ENCODE peak calls at places on chromosomes 3 and 15, in six cellular contexts. O is CD4-positive, alpha-beta memory T cell; X is aorta; B is Panc1; Y is sigmoid colon; A is PC-3. T is an unnamed sample.

GRCh38 chr15:78065284-78065872 is 12.1 kb downstream of the TBC1D2B start:
- DNase-seq in B (no peak), Y (peak), X (no peak), A (peak), O (no peak), T (peak)

GRCh38 chr15:38883987-38884386 is 319.4 kb upstream of the RASGRP1 start:
- DNase-seq in Y (no peak), A (no peak), B (no peak), X (no peak), O (no peak), T (no peak)

GRCh38 chr3:60101628-60102027 is 1051.8 kb upstream of the CFAP20DC start:
- DNase-seq in X (no peak), B (no peak), Y (no peak), O (no peak), A (no peak), T (no peak)

GRCh38 chr15:51302480-51302879 is 35.9 kb downstream of the CYP19A1 start:
- DNase-seq in X (no peak), O (no peak), B (no peak), A (no peak), Y (no peak), T (no peak)

GRCh38 chr15:38795471-38796245 is 231.0 kb upstream of the RASGRP1 start:
- DNase-seq in B (no peak), X (no peak), Y (no peak), O (no peak), A (no peak), T (no peak)

GRCh38 chr15:63974036-63974435 is 72.2 kb downstream of the DAPK2 start:
- DNase-seq in B (no peak), O (no peak), Y (no peak), A (no peak), X (no peak), T (no peak)

GRCh38 chr15:76168237-76168984 is 108.6 kb downstream of the TMEM266 start:
- DNase-seq in O (no peak), B (no peak), X (no peak), A (no peak), Y (no peak), T (no peak)

GRCh38 chr15:56716334-56716733 is 17.0 kb downstream of the ZNF280D start:
- DNase-seq in Y (no peak), A (no peak), O (no peak), X (no peak), B (no peak), T (no peak)

GRCh38 chr3:53729130-53729529 is 117.1 kb downstream of the CHDH start:
- DNase-seq in Y (no peak), X (no peak), A (no peak), B (no peak), O (no peak), T (no peak)

GRCh38 chr3:53169045-53169831 is 8.2 kb downstream of the PRKCD start:
- DNase-seq in Y (no peak), B (no peak), O (no peak), X (no peak), A (no peak), T (no peak)

GRCh38 chr3:53842436-53843194 is 3.6 kb downstream of the CHDH start:
- DNase-seq in A (peak), B (peak), O (no peak), X (no peak), Y (no peak), T (peak)

GRCh38 chr3:73029321-73029796 is 32.1 kb upstream of the EBLN2 start:
- DNase-seq in Y (no peak), B (no peak), O (no peak), A (peak), X (no peak), T (peak)

GRCh38 chr3:25910997-25911396 is 121.1 kb downstream of the OXSM start:
- DNase-seq in B (no peak), X (no peak), O (peak), Y (no peak), A (peak), T (no peak)

GRCh38 chr3:180594631-180595348 is 7.2 kb upstream of the TTC14 start:
- DNase-seq in B (peak), O (no peak), A (peak), X (no peak), Y (no peak), T (no peak)

GRCh38 chr3:48398701-48399386 is 26.8 kb downstream of the FBXW12 start:
- DNase-seq in O (no peak), A (no peak), B (no peak), Y (no peak), X (peak), T (no peak)

GRCh38 chr3:53231532-53232511 is 24.0 kb downstream of the TKT start:
- DNase-seq in A (no peak), B (no peak), Y (no peak), X (peak), O (no peak), T (no peak)

GRCh38 chr3:159643406-159643805 is 345.2 kb upstream of the IL12A start:
- DNase-seq in X (no peak), B (no peak), Y (no peak), A (no peak), O (no peak), T (no peak)

GRCh38 chr3:188742755-188743549 is 428.8 kb upstream of the TPRG1 start:
- DNase-seq in O (no peak), X (no peak), A (no peak), B (no peak), Y (no peak), T (no peak)

GRCh38 chr3:110015231-110015963 is 678.1 kb upstream of the DPPA4 start:
- DNase-seq in A (no peak), X (no peak), Y (no peak), B (no peak), O (no peak), T (no peak)

GRCh38 chr3:25527796-25528195 is 99.7 kb downstream of the RARB start:
- DNase-seq in A (no peak), O (no peak), X (no peak), Y (no peak), B (no peak), T (no peak)

GRCh38 chr3:175743733-175744400 is 884.7 kb downstream of the NAALADL2 start:
- DNase-seq in O (no peak), Y (no peak), A (peak), B (peak), X (no peak), T (no peak)

GRCh38 chr3:140050977-140051957 is 116.3 kb downstream of the CLSTN2 start:
- DNase-seq in X (no peak), O (no peak), B (no peak), Y (no peak), A (no peak), T (no peak)

GRCh38 chr15:98737721-98738120 is 89.4 kb downstream of the IGF1R start:
- DNase-seq in B (no peak), Y (no peak), A (no peak), X (no peak), O (no peak), T (no peak)

GRCh38 chr15:98735304-98735703 is 87.0 kb downstream of the IGF1R start:
- DNase-seq in A (no peak), O (no peak), Y (no peak), B (no peak), X (no peak), T (no peak)

GRCh38 chr15:98738689-98739411 is 90.5 kb downstream of the IGF1R start:
- DNase-seq in A (no peak), B (no peak), Y (no peak), O (no peak), X (no peak), T (no peak)

GRCh38 chr15:98735895-98736617 is 87.7 kb downstream of the IGF1R start:
- DNase-seq in A (no peak), B (no peak), Y (no peak), O (no peak), X (no peak), T (no peak)

DNA sequence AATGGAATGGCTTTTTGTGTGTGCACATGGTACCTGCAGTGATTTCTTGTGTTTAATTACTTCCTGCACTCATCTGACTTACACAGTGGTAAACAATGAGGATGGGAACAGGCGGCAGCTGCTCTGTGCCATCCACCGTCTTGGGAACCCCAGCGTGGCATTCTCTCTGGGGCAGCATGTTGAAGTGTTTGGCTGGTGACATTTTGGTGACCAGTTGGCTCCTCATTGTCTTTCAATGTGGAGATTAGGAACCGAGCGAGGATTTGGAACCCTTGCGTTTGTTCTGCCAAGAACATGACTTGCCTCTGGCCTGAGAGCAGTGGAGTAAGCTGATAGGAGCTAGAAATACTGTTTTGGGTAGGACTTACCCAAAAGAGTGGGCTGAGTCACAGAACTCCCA is 88.8 kb downstream of the IGF1R start:
- DNase-seq in B (no peak), O (no peak), A (no peak), Y (no peak), X (no peak), T (no peak)
- H3K27ac ChIP-seq in B (no peak), O (no peak), A (no peak), Y (no peak), X (peak), T (no peak)

DNA sequence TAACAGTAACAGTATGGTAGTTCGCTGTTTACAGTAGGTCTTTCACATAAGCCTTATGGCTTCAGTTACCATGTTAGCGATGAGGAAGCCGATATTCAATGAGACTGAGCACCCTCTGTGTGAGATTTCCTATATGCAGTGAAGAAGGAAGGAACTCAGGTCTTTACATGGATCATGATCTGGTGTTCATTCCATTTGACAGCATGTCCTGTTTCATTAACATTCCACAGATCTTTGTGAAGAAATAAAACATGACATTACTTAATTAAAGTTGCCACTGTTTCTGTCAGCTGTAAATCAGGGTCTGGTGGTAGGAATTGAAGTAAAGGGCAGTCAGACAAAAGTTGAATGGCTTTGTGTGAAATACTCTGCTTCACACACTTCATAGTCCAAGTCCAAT is 768.6 kb downstream of the ZPLD1 start:
- DNase-seq in A (no peak), O (no peak), Y (no peak), B (no peak), X (no peak), T (no peak)
- H3K27ac ChIP-seq in A (no peak), O (no peak), Y (no peak), B (no peak), X (no peak), T (no peak)

DNA sequence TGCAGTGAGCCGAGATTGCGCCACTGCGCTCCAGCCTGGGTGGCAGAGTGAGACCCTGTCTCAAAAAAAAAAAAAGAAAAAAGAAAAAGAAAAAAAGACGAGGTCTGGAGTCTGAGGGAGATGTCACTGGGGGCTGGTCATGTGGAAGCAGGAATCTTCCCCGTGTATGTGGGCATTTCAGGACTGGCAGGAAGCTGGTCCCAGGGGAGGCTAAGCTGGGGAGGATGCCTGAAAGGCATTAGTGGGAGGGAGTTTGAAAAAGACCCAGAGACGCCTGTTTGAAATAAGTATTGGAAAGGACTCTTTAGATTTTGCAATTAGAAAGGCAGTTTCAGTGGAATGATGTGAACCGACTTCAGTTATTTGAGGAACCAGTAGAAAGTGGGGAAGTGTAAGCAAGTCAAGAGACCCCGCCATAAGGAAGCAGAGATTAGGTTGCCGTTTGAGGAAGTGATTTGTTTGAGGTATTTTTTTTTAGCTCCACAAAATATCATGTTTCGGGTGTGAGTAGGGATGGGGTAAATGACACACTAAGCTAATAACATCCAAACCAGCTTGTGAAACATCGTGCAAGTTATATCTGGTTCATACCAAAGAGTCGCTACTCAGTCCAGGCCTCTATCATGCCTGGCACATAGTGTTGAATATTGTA is 55.5 kb downstream of the ST6GAL1 start:
- DNase-seq in Y (no peak), B (no peak), A (peak), X (no peak), O (no peak), T (no peak)
- H3K27ac ChIP-seq in Y (peak), B (no peak), A (peak), X (peak), O (no peak), T (no peak)

DNA sequence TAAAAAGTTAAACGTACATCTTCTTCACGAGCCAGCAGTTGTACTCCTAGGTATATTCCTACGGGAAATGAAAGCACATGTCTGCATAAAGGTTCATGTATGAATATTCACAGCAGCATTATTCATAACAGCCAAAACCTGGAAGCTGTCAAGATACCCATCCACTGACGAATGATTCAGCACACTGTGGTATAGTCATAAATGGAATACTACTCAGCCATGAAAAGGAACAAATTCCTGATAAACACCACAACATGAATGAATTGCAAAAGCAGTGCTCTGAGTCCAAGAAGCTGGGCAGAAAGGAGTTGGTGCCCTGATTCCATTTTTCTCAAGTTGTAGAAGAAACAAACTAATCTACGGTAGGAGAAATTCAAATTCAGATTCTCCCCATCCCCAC is 3.9 kb downstream of the TMEM43 start:
- DNase-seq in Y (no peak), X (no peak), O (no peak), A (no peak), B (no peak), T (no peak)
- H3K27ac ChIP-seq in Y (no peak), X (no peak), O (no peak), A (no peak), B (no peak), T (no peak)

DNA sequence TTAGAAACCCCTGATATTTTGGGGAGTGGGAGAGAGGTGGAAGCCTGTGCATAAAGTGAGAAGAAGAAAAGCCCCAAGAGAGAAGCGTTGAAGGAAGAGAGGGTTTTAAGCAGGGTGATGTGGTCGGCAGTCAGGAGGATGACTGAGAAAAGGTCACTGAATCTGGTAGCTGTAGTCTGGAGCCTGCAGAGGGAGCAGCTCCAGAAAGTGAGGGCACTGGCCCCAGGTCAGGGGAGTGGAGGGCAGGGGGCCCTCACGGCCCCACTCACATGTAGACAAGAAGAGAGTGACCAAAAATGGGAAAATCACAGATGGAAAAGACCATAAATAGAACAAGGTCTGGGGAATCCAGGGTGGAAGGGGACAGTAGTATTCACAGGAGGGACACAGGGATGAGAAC is 105.5 kb downstream of the RYK start:
- DNase-seq in O (no peak), B (no peak), Y (no peak), X (no peak), A (no peak), T (no peak)
- H3K27ac ChIP-seq in O (no peak), B (no peak), Y (no peak), X (no peak), A (no peak), T (no peak)

GRCh38 chr3:99896482-99896881 is 78.8 kb downstream of the CMSS1 start:
- DNase-seq in B (no peak), X (no peak), O (no peak), Y (no peak), A (no peak), T (no peak)
- H3K27ac ChIP-seq in B (peak), X (no peak), O (no peak), Y (peak), A (peak), T (peak)